ENCODE peak calls at places on chromosomes 1 and 21, in seven cellular contexts. G is H9, A is neural progenitor cell, Y is fibroblast of lung, S is MM.1S, Q is colonic mucosa, I is SK-N-SH. K is an unnamed sample.

GRCh38 chr1:115296981-115297380 is 41.1 kb downstream of the NGF start:
- DNase-seq in Y (no peak), S (peak; percentile 73), G (no peak), A (no peak), Q (no peak), I (no peak), K (no peak)

GRCh38 chr1:39149509-39149908 is 55.0 kb upstream of the MACF1 start:
- DNase-seq in Y (no peak), G (no peak), S (no peak), Q (no peak), A (peak; percentile 36), I (no peak), K (no peak)

GRCh38 chr1:56788102-56788501 is 31.1 kb downstream of the FYB2 start:
- DNase-seq in G (no peak), A (no peak), I (no peak), Y (no peak), Q (no peak), S (no peak), K (no peak)

GRCh38 chr1:8377382-8377928 is 59.5 kb downstream of the SLC45A1 start:
- DNase-seq in Q (no peak), I (no peak), A (no peak), G (no peak), S (no peak), Y (no peak), K (peak; percentile 13)

GRCh38 chr1:151846686-151847227 is 6.8 kb downstream of the THEM5 start:
- DNase-seq in S (peak; percentile 68), I (no peak), Q (no peak), Y (no peak), A (no peak), G (no peak), K (peak; percentile 50)

GRCh38 chr1:15680614-15681345 is 3.3 kb upstream of the PLEKHM2 start:
- DNase-seq in Q (no peak), I (no peak), S (no peak), Y (peak; percentile 96), G (no peak), A (no peak), K (no peak)

GRCh38 chr1:7554343-7555270 is 216.5 kb upstream of the VAMP3 start:
- DNase-seq in G (no peak), A (no peak), S (no peak), Y (peak; percentile 18), I (no peak), Q (no peak), K (peak; percentile 57)

GRCh38 chr1:81832573-81832972 is 31.8 kb downstream of the ADGRL2 start:
- DNase-seq in Y (peak; percentile 83), I (no peak), Q (no peak), S (no peak), G (no peak), A (peak; percentile 21), K (no peak)

GRCh38 chr1:203628185-203628996 is 1.8 kb downstream of the ATP2B4 start:
- DNase-seq in G (peak; percentile 94), A (peak; percentile 89), Y (peak; percentile 63), I (no peak), Q (peak; percentile 35), S (no peak), K (peak; percentile 96)

GRCh38 chr1:14113841-14114567 is 414.0 kb downstream of the PRDM2 start:
- DNase-seq in S (peak; percentile 74), I (peak; percentile 51), Y (peak; percentile 50), A (peak; percentile 87), Q (peak; percentile 35), G (peak; percentile 88), K (peak; percentile 92)

GRCh38 chr1:157415661-157416060 is 136.7 kb downstream of the FCRL5 start:
- DNase-seq in I (no peak), Q (no peak), G (no peak), Y (no peak), A (no peak), S (no peak), K (no peak)

GRCh38 chr1:10777749-10778574 is 18.5 kb downstream of the CASZ1 start:
- DNase-seq in Q (no peak), I (no peak), A (no peak), Y (no peak), S (no peak), G (no peak), K (no peak)

GRCh38 chr1:44808063-44808937 is at the start of gene BTBD19:
- DNase-seq in G (peak; percentile 88), Y (peak; percentile 95), I (peak; percentile 93), A (peak; percentile 92), S (no peak), Q (peak; percentile 70), K (peak; percentile 94)

GRCh38 chr1:62423580-62424242 is 13.1 kb upstream of the USP1 start:
- DNase-seq in A (no peak), I (no peak), Q (no peak), G (no peak), S (no peak), Y (peak; percentile 34), K (no peak)

GRCh38 chr1:226985239-226985838 is 45.2 kb downstream of the COQ8A start:
- DNase-seq in I (no peak), Y (no peak), A (no peak), S (no peak), Q (no peak), G (no peak), K (no peak)

GRCh38 chr1:57377731-57378139 is 46.1 kb downstream of the DAB1 start:
- DNase-seq in Q (no peak), S (no peak), G (peak; percentile 44), I (no peak), Y (no peak), A (peak; percentile 18), K (peak; percentile 78)

DNA sequence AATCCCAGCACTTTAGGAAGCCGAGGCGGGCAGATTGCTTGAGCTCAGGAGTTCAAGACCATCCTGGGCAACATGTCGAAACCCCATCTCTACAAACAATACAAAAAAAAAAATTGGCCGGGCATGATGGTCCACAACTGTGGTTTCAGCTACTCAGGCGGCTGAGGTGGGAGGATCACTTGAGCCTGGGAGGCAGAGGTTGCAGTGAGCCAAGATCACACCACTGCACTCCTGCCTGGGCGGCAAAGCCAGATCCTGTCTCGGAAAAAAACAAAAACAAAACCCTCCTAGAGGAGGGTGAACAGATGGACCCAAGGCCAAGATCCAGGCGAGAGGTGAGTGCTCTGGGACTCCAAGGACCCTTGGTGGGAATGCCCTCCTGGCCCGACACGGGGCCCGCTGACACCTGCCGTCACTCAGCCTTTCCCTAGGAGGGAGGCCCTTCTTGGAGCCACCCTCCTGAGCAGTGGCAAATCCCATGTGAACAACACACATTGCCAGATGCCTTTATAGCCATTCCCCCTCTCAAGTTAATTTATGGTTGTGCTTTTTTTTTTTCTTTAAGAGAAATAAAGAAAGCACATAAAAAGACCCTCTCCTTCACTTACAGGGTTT is 416 bp downstream of the TFF2 start:
- DNase-seq in A (no peak), I (no peak), S (no peak), G (no peak), Q (no peak), Y (no peak), K (peak; percentile 9)
- H3K9ac ChIP-seq in A (no peak overlapping the region), I (no peak overlapping the region), S (no peak overlapping the region), G (no peak overlapping the region), Q (no peak overlapping the region), Y (no peak overlapping the region), K (no peak overlapping the region)

GRCh38 chr1:178036090-178036489 is 57.8 kb upstream of the RASAL2 start:
- DNase-seq in Q (no peak), G (no peak), S (no peak), A (no peak), Y (no peak), I (no peak), K (no peak)

GRCh38 chr1:178034676-178035075 is 59.2 kb upstream of the RASAL2 start:
- DNase-seq in Y (no peak), Q (no peak), I (no peak), A (no peak), G (no peak), S (no peak), K (no peak)

GRCh38 chr1:178038372-178038771 is 55.5 kb upstream of the RASAL2 start:
- DNase-seq in S (peak; percentile 2), A (no peak), Q (no peak), Y (no peak), I (no peak), G (no peak), K (no peak)

GRCh38 chr1:178039826-178040380 is 54.0 kb upstream of the RASAL2 start:
- DNase-seq in Q (no peak), A (no peak), I (no peak), S (peak; percentile 4), Y (no peak), G (no peak), K (no peak)

DNA sequence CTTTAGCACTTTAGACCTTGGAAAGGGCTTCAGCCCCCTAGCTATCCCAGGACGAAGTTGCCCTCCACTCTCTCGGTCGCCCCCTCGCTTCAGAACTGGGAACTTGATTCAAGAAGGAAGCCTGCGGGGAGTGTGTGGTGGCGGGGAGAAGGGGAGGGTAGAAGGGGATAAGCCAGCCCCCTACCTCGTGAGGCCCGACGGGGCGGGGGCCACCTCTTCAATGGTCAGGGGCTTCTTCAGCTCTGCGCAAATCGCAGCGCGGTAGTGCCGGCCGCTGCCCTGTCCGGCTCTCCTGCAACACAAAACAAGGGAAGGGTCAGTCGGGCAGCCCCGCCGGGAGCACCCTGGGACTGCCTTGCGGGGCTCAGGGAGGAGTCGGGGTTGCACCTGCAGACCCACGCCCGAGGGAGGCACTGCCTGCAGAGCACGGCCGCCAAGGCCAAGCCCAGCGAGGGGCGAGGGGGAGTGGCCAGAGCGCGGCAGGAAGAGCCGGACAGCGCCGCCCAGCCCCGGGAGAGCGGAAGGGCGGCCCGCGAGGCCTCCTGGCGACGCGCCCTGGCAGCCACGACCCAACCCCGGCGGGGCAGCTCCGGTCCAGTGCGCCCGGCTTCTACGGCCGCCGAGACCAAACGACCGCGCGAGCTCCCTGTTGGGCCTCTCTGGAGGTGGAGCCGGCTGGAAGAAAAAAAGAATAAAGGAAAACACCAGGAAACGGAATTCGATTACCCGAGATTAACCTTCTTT is 56.2 kb upstream of the RASAL2 start:
- DNase-seq in A (peak; percentile 78), I (peak; percentile 91), Y (peak; percentile 81), Q (peak; percentile 90), S (peak; percentile 2), G (peak; percentile 87), K (peak; percentile 90)
- TF ChIP-seq CTCF in A (peak; percentile 26), I (peak; percentile 14), Y (peak; percentile 49), Q (peak; percentile 45), S (no peak), G (peak; percentile 64), K (peak; percentile 70)

GRCh38 chr1:42929434-42930177 is 29.1 kb downstream of the SLC2A1 start:
- DNase-seq in G (no peak), S (no peak), Y (no peak), I (no peak), Q (no peak), A (no peak), K (peak; percentile 40)
- H3K4me1 ChIP-seq in G (no peaks in the 10 kb centered on the region), S (peaks cover 17% of the 10 kb centered on the region), Y (peaks cover 5% of the 10 kb centered on the region), I (peaks cover 5% of the 10 kb centered on the region), Q (peaks cover 19% of the 10 kb centered on the region), A (peaks cover 23% of the 10 kb centered on the region), K (no peaks in the 10 kb centered on the region)

GRCh38 chr21:46020581-46020980 is 39.0 kb downstream of the COL6A1 start:
- DNase-seq in Y (no peak), Q (no peak), A (no peak), G (no peak), I (no peak), S (no peak), K (no peak)

GRCh38 chr21:46021978-46022544 is 40.5 kb downstream of the COL6A1 start:
- DNase-seq in Y (no peak), G (no peak), S (no peak), I (no peak), A (no peak), Q (no peak), K (peak; percentile 45)

GRCh38 chr21:46021398-46021797 is 39.8 kb downstream of the COL6A1 start:
- DNase-seq in Y (no peak), Q (no peak), S (no peak), A (no peak), G (no peak), I (no peak), K (no peak)

GRCh38 chr21:46023126-46023985 is 41.8 kb downstream of the COL6A1 start:
- DNase-seq in Q (no peak), Y (no peak), S (no peak), A (no peak), I (no peak), G (no peak), K (no peak)

GRCh38 chr21:46022551-46023107 is 41.1 kb downstream of the COL6A1 start:
- DNase-seq in A (no peak), S (peak; percentile 36), G (peak; percentile 33), Q (no peak), Y (no peak), I (no peak), K (no peak)
- H3K9ac ChIP-seq in A (no peak overlapping the region), S (no peak overlapping the region), G (no peak overlapping the region), Q (peak overlapping the region; percentile 2), Y (no peak overlapping the region), I (no peak overlapping the region), K (no peak overlapping the region)